ENCODE peak calls at places on chromosomes 12 and 14, in seven cellular contexts. Q is dorsolateral prefrontal cortex; X is fibroblast of gingiva; D is activated gamma-delta T cell treated with Interleukin-2 at 50 U/mL for 16 hours; G is stimulated activated CD8-positive, alpha-beta memory T cell treated with anti-CD3 and anti-CD28 coated beads, Interleukin-2, amount 100 ng/mL, for 48 hours; A is ACHN; W is astrocyte of the spinal cord. I is an unnamed sample.

GRCh38 chr12:105561981-105562726 is 231.7 kb downstream of the C12orf75 start:
- DNase-seq in X (no peak), A (peak; percentile 95), D (no peak), Q (no peak), G (no peak), W (peak; percentile 94), I (peak; percentile 84)

GRCh38 chr12:26246483-26247164 is 51.3 kb downstream of the SSPN start:
- DNase-seq in G (no peak), D (no peak), A (no peak), X (no peak), Q (no peak), W (no peak), I (no peak)

GRCh38 chr12:122190842-122191668 is 8.1 kb downstream of the LRRC43 start:
- DNase-seq in W (peak; percentile 50), D (peak; percentile 63), X (peak; percentile 26), A (peak; percentile 82), G (peak; percentile 72), Q (no peak), I (peak; percentile 52)

GRCh38 chr12:24948816-24949722 is at the start of gene BCAT1:
- DNase-seq in A (peak; percentile 92), G (peak; percentile 36), Q (peak; percentile 66), X (peak; percentile 76), D (peak; percentile 22), W (peak; percentile 86), I (no peak)

GRCh38 chr14:28886940-28887339 is 120.4 kb downstream of the FOXG1 start:
- DNase-seq in G (no peak), X (no peak), W (no peak), D (no peak), Q (no peak), A (no peak), I (no peak)

GRCh38 chr12:116607039-116607438 is 47.9 kb downstream of the MAP1LC3B2 start:
- DNase-seq in G (no peak), D (no peak), Q (no peak), W (no peak), A (no peak), X (no peak), I (no peak)

GRCh38 chr12:114371250-114371649 is 34.7 kb downstream of the TBX5 start:
- DNase-seq in D (no peak), X (no peak), A (no peak), G (no peak), Q (peak; percentile 65), W (no peak), I (no peak)

GRCh38 chr12:131072446-131073230 is 118.9 kb downstream of the ADGRD1 start:
- DNase-seq in G (no peak), X (no peak), D (no peak), W (no peak), Q (no peak), A (no peak), I (no peak)

GRCh38 chr12:109900752-109901580 is 892 bp downstream of the TCHP start:
- DNase-seq in W (peak; percentile 13), Q (no peak), A (peak; percentile 19), D (no peak), G (no peak), X (no peak), I (peak; percentile 28)

GRCh38 chr12:27015730-27016076 is 1.5 kb upstream of the TM7SF3 start:
- DNase-seq in D (no peak), W (peak; percentile 66), A (peak; percentile 75), X (peak; percentile 32), G (no peak), Q (no peak), I (peak; percentile 78)

GRCh38 chr14:30194769-30195168 is 267.1 kb upstream of the PRKD1 start:
- DNase-seq in G (no peak), W (peak; percentile 93), X (peak; percentile 84), A (no peak), Q (no peak), D (no peak), I (no peak)

GRCh38 chr14:63745858-63746425 is 18.1 kb upstream of the SGPP1 start:
- DNase-seq in D (no peak), X (no peak), Q (no peak), W (no peak), G (no peak), A (no peak), I (no peak)

GRCh38 chr14:54364555-54365415 is 32.0 kb upstream of the CDKN3 start:
- DNase-seq in Q (no peak), W (peak; percentile 51), A (no peak), G (no peak), X (peak; percentile 62), D (no peak), I (no peak)

GRCh38 chr12:28171356-28172060 is 18.7 kb upstream of the CCDC91 start:
- DNase-seq in W (no peak), X (no peak), Q (no peak), G (no peak), D (no peak), A (no peak), I (no peak)

GRCh38 chr12:66235626-66236281 is 46.7 kb downstream of the IRAK3 start:
- DNase-seq in W (peak; percentile 25), G (no peak), Q (no peak), D (no peak), X (no peak), A (peak; percentile 50), I (no peak)

GRCh38 chr12:109436181-109436546 is 40.9 kb downstream of the KCTD10 start:
- DNase-seq in A (no peak), X (no peak), G (no peak), Q (no peak), D (no peak), W (no peak), I (no peak)